ENCODE peak calls at places on chromosomes 3 and 15, in six cellular contexts. V is gastrocnemius medialis, Z is left ventricle myocardium inferior, S is HepG2, U is A549, X is stomach. A is an unnamed sample.
A peak's percentile ranks its signal among the peaks of the same experiment; 100 is the strongest.

GRCh38 chr15:97652041-97652440 is 308.5 kb upstream of the ARRDC4 start:
- DNase-seq in V (no peak), Z (no peak), S (no peak), U (no peak), X (no peak), A (no peak)

GRCh38 chr3:159171333-159171732 is 369.5 kb downstream of the MFSD1 start:
- DNase-seq in V (no peak), Z (no peak), S (no peak), U (no peak), X (no peak), A (no peak)

GRCh38 chr3:82802501-82802900 is 1041.1 kb upstream of the GBE1 start:
- DNase-seq in V (no peak), Z (no peak), S (no peak), U (no peak), X (no peak), A (no peak)

GRCh38 chr3:48464713-48465221 is 18.2 kb downstream of the ATRIP start:
- DNase-seq in V (no peak), Z (no peak), S (no peak), U (no peak), X (no peak), A (no peak)

GRCh38 chr3:13335503-13335902 is 84.6 kb downstream of the NUP210 start:
- DNase-seq in V (no peak), Z (no peak), S (no peak), U (no peak), X (no peak), A (no peak)

GRCh38 chr15:85312486-85312885 is 67.9 kb upstream of the AKAP13 start:
- DNase-seq in V (no peak), Z (no peak), S (peak; percentile 31), U (no peak), X (no peak), A (no peak)

GRCh38 chr15:29103825-29104565 is 165.6 kb downstream of the NSMCE3 start:
- DNase-seq in V (no peak), Z (peak; percentile 68), S (no peak), U (peak; percentile 70), X (peak; percentile 44), A (no peak)

GRCh38 chr15:32774022-32774421 is 56.2 kb downstream of the GREM1 start:
- DNase-seq in V (no peak), Z (no peak), S (peak; percentile 38), U (peak; percentile 90), X (no peak), A (no peak)

GRCh38 chr3:108088697-108089096 is 2.1 kb downstream of the CD47 start:
- DNase-seq in V (no peak), Z (no peak), S (no peak), U (no peak), X (no peak), A (no peak)

GRCh38 chr3:64267774-64268604 is 42.7 kb upstream of the PRICKLE2 start:
- DNase-seq in V (peak; percentile 40), Z (peak; percentile 61), S (no peak), U (no peak), X (peak; percentile 45), A (no peak)

GRCh38 chr15:69807752-69808151 is 290.0 kb downstream of the TLE3 start:
- DNase-seq in V (peak; percentile 61), Z (no peak), S (no peak), U (peak; percentile 22), X (no peak), A (no peak)

GRCh38 chr3:189458536-189458935 is 172.7 kb upstream of the TP63 start:
- DNase-seq in V (peak; percentile 27), Z (no peak), S (no peak), U (no peak), X (peak; percentile 33), A (no peak)

GRCh38 chr3:50444213-50444612 is 59.2 kb downstream of the CACNA2D2 start:
- DNase-seq in V (no peak), Z (no peak), S (no peak), U (no peak), X (no peak), A (no peak)

GRCh38 chr15:98668566-98669308 is 20.4 kb downstream of the IGF1R start:
- DNase-seq in V (no peak), Z (no peak), S (no peak), U (no peak), X (no peak), A (no peak)

GRCh38 chr3:64082411-64082810 is 59.1 kb upstream of the PSMD6 start:
- DNase-seq in V (no peak), Z (no peak), S (no peak), U (no peak), X (no peak), A (no peak)

GRCh38 chr3:184780981-184781515 is 30.9 kb upstream of the VPS8 start:
- DNase-seq in V (no peak), Z (no peak), S (no peak), U (no peak), X (no peak), A (no peak)

GRCh38 chr3:149280950-149281349 is 52.5 kb downstream of the TM4SF18 start:
- DNase-seq in V (no peak), Z (no peak), S (no peak), U (no peak), X (no peak), A (no peak)

GRCh38 chr15:60890361-60890991 is 338.6 kb downstream of the RORA start:
- DNase-seq in V (no peak), Z (no peak), S (no peak), U (no peak), X (no peak), A (no peak)

GRCh38 chr3:53114412-53115074 is 15.7 kb downstream of the RFT1 start:
- DNase-seq in V (no peak), Z (no peak), S (no peak), U (no peak), X (no peak), A (no peak)

GRCh38 chr3:124951511-124952390 is 17.2 kb upstream of the MUC13 start:
- DNase-seq in V (no peak), Z (no peak), S (no peak), U (no peak), X (no peak), A (no peak)

GRCh38 chr3:173938159-173938558 is 540.6 kb downstream of the NLGN1 start:
- DNase-seq in V (no peak), Z (no peak), S (peak; percentile 3), U (peak; percentile 35), X (no peak), A (no peak)

GRCh38 chr3:127493924-127494646 is 96.4 kb downstream of the TPRA1 start:
- DNase-seq in V (no peak), Z (no peak), S (no peak), U (no peak), X (no peak), A (no peak)

GRCh38 chr3:127492426-127492825 is 98.1 kb downstream of the TPRA1 start:
- DNase-seq in V (no peak), Z (no peak), S (no peak), U (no peak), X (no peak), A (no peak)

GRCh38 chr3:127495821-127496220 is 94.7 kb downstream of the TPRA1 start:
- DNase-seq in V (no peak), Z (no peak), S (no peak), U (no peak), X (no peak), A (no peak)

GRCh38 chr3:127497166-127497565 is 93.4 kb downstream of the TPRA1 start:
- DNase-seq in V (no peak), Z (no peak), S (no peak), U (no peak), X (no peak), A (no peak)

DNA sequence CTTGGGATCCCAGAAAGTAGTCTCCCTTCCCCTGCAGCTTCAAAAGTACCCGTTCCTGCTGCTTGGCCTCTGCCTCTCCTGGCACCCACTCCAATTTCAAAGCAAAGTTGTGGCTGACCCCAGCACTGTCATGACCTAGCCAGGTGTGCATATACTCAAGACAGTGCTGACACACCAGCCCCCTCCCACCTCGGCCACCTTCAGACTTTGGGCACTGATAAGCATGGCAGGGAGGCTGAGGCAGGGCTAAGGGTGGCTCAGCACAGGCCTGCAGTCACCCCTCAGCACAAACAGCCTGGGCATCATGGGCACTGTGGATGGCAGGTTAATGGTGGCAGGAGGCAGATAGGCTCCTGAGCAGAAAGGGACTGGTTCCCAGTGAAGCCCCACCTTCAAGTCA is 94.3 kb downstream of the TPRA1 start:
- DNase-seq in V (no peak), Z (no peak), S (no peak), U (no peak), X (no peak), A (no peak)
- H3K9me3 ChIP-seq in V (no peaks in the 10 kb centered on the region), Z (peaks cover 17% of the 10 kb centered on the region), S (no peaks in the 10 kb centered on the region), U (peaks cover 8% of the 10 kb centered on the region), X (peaks cover 14% of the 10 kb centered on the region), A (no peaks in the 10 kb centered on the region)

DNA sequence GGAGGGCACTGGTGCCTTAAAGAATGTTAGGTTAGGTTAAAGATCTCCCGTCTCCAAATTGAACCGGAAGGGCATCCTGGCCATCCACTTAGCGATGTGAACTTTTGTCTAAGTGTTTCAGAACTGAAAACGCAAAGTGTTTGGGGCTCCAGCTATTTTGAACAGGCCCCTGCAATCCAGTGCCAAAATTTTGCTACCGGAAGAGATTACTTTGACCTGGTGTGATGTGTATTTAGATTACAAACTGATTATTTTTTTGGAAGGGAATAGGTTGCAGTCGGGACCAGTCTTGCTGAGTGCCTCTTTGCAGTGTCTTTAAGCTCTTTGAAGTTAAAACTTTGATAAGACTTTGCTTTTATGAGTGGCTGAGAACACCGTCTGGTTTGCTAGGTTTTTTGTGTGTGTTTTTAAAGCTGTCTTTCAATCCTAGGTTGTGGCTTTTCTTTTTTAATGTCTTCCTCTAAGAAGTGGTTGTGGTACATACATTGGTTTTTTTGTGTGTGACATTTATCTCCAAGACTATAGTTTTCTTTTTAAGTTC is 179.6 kb downstream of the OR4M2 start:
- DNase-seq in V (no peak), Z (no peak), S (no peak), U (no peak), X (no peak), A (no peak)
- H3K9me3 ChIP-seq in V (no peaks in the 10 kb centered on the region), Z (no peaks in the 10 kb centered on the region), S (no peaks in the 10 kb centered on the region), U (no peaks in the 10 kb centered on the region), X (no peaks in the 10 kb centered on the region), A (no peaks in the 10 kb centered on the region)

DNA sequence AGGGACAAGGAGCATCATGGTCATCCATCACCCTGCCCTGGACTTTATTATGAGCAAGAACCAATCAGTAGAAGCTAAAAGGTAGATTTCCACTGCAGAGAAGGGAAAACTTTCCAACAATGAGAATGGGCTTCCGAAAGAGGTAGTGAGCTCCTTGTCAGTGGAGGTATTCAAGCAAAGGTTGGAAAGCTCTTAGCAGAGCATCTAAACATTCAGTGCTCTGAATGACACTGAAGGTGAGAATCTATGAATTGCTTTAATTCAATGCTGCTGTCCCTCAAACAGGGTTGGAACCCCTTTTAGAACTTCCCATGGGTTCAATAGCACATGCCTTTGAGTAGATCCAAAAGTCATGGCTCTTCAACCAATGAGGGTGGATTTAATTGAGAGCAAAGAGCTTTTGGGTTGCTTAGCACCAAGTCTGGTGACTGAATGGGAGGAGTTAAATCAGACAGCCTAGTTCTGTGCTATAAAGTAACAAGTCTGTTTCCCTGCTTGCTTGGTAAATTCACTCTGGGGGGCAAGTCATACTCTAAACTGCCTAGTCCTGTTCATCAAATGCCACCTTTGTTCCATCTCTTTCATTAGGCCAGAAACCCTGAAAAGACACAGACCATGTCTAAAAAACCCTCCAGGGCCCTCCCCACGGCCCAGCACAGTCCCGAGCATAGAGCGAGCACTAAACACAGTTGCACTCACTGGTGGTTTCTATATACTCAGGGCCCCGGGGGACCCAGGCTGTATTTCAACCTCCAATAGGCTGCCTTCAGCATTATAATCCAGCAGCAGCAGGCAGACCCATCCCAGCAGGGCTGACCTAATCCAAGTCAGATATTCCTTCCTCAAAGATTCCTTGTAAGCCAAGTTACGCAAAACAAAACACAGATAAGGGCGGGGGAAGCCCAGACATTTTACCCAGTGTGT is 161.2 kb downstream of the MEGF11 start:
- DNase-seq in V (no peak), Z (no peak), S (no peak), U (no peak), X (no peak), A (no peak)
- H3K9me3 ChIP-seq in V (no peaks in the 10 kb centered on the region), Z (no peaks in the 10 kb centered on the region), S (no peaks in the 10 kb centered on the region), U (no peaks in the 10 kb centered on the region), X (no peaks in the 10 kb centered on the region), A (no peaks in the 10 kb centered on the region)

GRCh38 chr15:100002787-100003536 is 269.7 kb upstream of the LYSMD4 start:
- DNase-seq in V (no peak), Z (no peak), S (no peak), U (no peak), X (no peak), A (no peak)
- H3K9me3 ChIP-seq in V (no peaks in the 10 kb centered on the region), Z (no peaks in the 10 kb centered on the region), S (no peaks in the 10 kb centered on the region), U (no peaks in the 10 kb centered on the region), X (no peaks in the 10 kb centered on the region), A (no peaks in the 10 kb centered on the region)